ENCODE peak calls at places on chromosomes 1 and 21, in nine cellular contexts. R is Calu3; M is stimulated activated CD4-positive, alpha-beta T cell treated with anti-CD3 and anti-CD28 coated beads, TNF-alpha, amount 100 ng/mL, for 1 hour; G is GM23248; T is BJ; X is Peyer's patch; P is non-pigmented ciliary epithelial cell; S is HTR-8/SVneo; C is left cardiac atrium. A is an unnamed sample.

GRCh38 chr1:219123041-219123440 is 50.6 kb upstream of the LYPLAL1 start:
- DNase-seq in R (no peak), M (no peak), G (peak; percentile 35), T (no peak), X (no peak), P (no peak), S (no peak), C (no peak), A (no peak)

GRCh38 chr1:18632218-18632588 is 1.6 kb downstream of the PAX7 start:
- DNase-seq in R (no peak), M (no peak), G (no peak), T (no peak), X (no peak), P (no peak), S (no peak), C (no peak), A (no peak)

GRCh38 chr1:38261574-38261973 is 215.0 kb upstream of the POU3F1 start:
- DNase-seq in R (no peak), M (no peak), G (no peak), T (no peak), X (no peak), P (no peak), S (no peak), C (no peak), A (no peak)

GRCh38 chr1:233639611-233640010 is 25.7 kb downstream of the KCNK1 start:
- DNase-seq in R (no peak), M (no peak), G (no peak), T (no peak), X (no peak), P (no peak), S (no peak), C (no peak), A (no peak)

GRCh38 chr1:84851839-84852238 is 41.2 kb downstream of the LPAR3 start:
- DNase-seq in R (peak; percentile 26), M (no peak), G (peak; percentile 94), T (peak; percentile 73), X (no peak), P (peak; percentile 70), S (peak; percentile 54), C (no peak), A (peak; percentile 68)

GRCh38 chr1:22320703-22321344 is 130.8 kb upstream of the ZBTB40 start:
- DNase-seq in R (no peak), M (no peak), G (no peak), T (no peak), X (no peak), P (no peak), S (no peak), C (no peak), A (no peak)

GRCh38 chr1:10626781-10627410 is 152.1 kb downstream of the PEX14 start:
- DNase-seq in R (no peak), M (no peak), G (no peak), T (no peak), X (no peak), P (no peak), S (no peak), C (no peak), A (no peak)

GRCh38 chr21:40041446-40041845 is 174.2 kb downstream of the PCP4 start:
- DNase-seq in R (no peak), M (no peak), G (no peak), T (no peak), X (no peak), P (no peak), S (no peak), C (no peak), A (no peak)

GRCh38 chr1:158371188-158371953 is 17.7 kb downstream of the CD1E start:
- DNase-seq in R (no peak), M (no peak), G (no peak), T (no peak), X (no peak), P (no peak), S (no peak), C (no peak), A (no peak)

GRCh38 chr1:41919764-41920397 is 1.2 kb upstream of the HIVEP3 start:
- DNase-seq in R (peak; percentile 83), M (peak; percentile 47), G (peak; percentile 47), T (no peak), X (peak; percentile 63), P (no peak), S (no peak), C (peak; percentile 65), A (no peak)

GRCh38 chr1:110850632-110851031 is 22.3 kb upstream of the CD53 start:
- DNase-seq in R (no peak), M (no peak), G (no peak), T (no peak), X (no peak), P (no peak), S (no peak), C (no peak), A (no peak)

GRCh38 chr1:92882817-92883216 is 51.0 kb downstream of the RPL5 start:
- DNase-seq in R (no peak), M (peak; percentile 19), G (peak; percentile 10), T (no peak), X (peak; percentile 37), P (no peak), S (no peak), C (no peak), A (no peak)

GRCh38 chr1:8154621-8155052 is 128.5 kb upstream of the ERRFI1 start:
- DNase-seq in R (peak; percentile 77), M (no peak), G (no peak), T (no peak), X (no peak), P (no peak), S (peak; percentile 69), C (no peak), A (no peak)

GRCh38 chr1:174160109-174160473 is 771 bp downstream of the RABGAP1L start:
- DNase-seq in R (peak; percentile 48), M (no peak), G (peak; percentile 81), T (no peak), X (peak; percentile 45), P (no peak), S (peak; percentile 31), C (peak; percentile 49), A (no peak)

GRCh38 chr1:56453016-56453721 is 126.2 kb downstream of the PLPP3 start:
- DNase-seq in R (no peak), M (no peak), G (no peak), T (no peak), X (no peak), P (no peak), S (no peak), C (no peak), A (no peak)

GRCh38 chr1:14037101-14037807 is 337.3 kb downstream of the PRDM2 start:
- DNase-seq in R (no peak), M (no peak), G (no peak), T (no peak), X (no peak), P (no peak), S (no peak), C (no peak), A (no peak)

A was measured in AG04449.